ENCODE peak calls at places on chromosomes 13 and 19, in nine cellular contexts. A, S, B, V, O, U, D, J and C are unnamed samples.
A peak's percentile ranks its signal among the peaks of the same experiment; 100 is the strongest.

GRCh38 chr19:55344444-55344843 is 4.8 kb downstream of the KMT5C start:
- DNase-seq in A (no peak), S (peak; percentile 91), B (no peak), V (no peak), O (no peak), U (no peak), D (no peak), J (no peak), C (no peak)

GRCh38 chr19:10915511-10916091 is 12.8 kb downstream of the YIPF2 start:
- DNase-seq in A (no peak), S (peak; percentile 68), B (no peak), V (no peak), O (peak; percentile 36), U (no peak), D (no peak), J (no peak), C (no peak)

GRCh38 chr19:1854542-1855039 is 6.3 kb upstream of the REXO1 start:
- DNase-seq in A (no peak), S (no peak), B (no peak), V (peak; percentile 46), O (no peak), U (no peak), D (no peak), J (no peak), C (no peak)

GRCh38 chr13:106318941-106319411 is 216.5 kb downstream of the EFNB2 start:
- DNase-seq in A (peak; percentile 97), S (no peak), B (peak; percentile 62), V (no peak), O (peak; percentile 74), U (no peak), D (peak; percentile 4), J (no peak), C (no peak)

GRCh38 chr13:76707360-76707759 is 178.8 kb downstream of the KCTD12 start:
- DNase-seq in A (peak; percentile 57), S (no peak), B (no peak), V (no peak), O (no peak), U (no peak), D (no peak), J (no peak), C (no peak)

GRCh38 chr19:11247391-11247790 is 8.0 kb downstream of the ANGPTL8 start:
- DNase-seq in A (no peak), S (no peak), B (no peak), V (no peak), O (no peak), U (no peak), D (no peak), J (no peak), C (no peak)

GRCh38 chr19:14487370-14488125 is 8.4 kb downstream of the GIPC1 start:
- DNase-seq in A (no peak), S (no peak), B (no peak), V (no peak), O (no peak), U (no peak), D (no peak), J (no peak), C (no peak)

GRCh38 chr19:18204394-18205179 is 745 bp upstream of the RAB3A start:
- DNase-seq in A (no peak), S (peak; percentile 84), B (no peak), V (peak; percentile 77), O (no peak), U (no peak), D (no peak), J (no peak), C (peak; percentile 79)

GRCh38 chr13:35860661-35861060 is 270.5 kb downstream of the DCLK1 start:
- DNase-seq in A (no peak), S (no peak), B (no peak), V (no peak), O (no peak), U (no peak), D (no peak), J (no peak), C (no peak)

GRCh38 chr13:98129059-98129741 is 13.7 kb upstream of the FARP1 start:
- DNase-seq in A (no peak), S (no peak), B (no peak), V (no peak), O (no peak), U (no peak), D (no peak), J (no peak), C (no peak)

GRCh38 chr13:33931397-33931987 is 113.5 kb downstream of the RFC3 start:
- DNase-seq in A (peak; percentile 39), S (peak; percentile 7), B (peak; percentile 46), V (peak; percentile 17), O (peak; percentile 64), U (peak; percentile 4), D (peak; percentile 1), J (peak; percentile 65), C (peak; percentile 6)

GRCh38 chr13:24008679-24009078 is 111.4 kb upstream of the C1QTNF9B start:
- DNase-seq in A (no peak), S (no peak), B (no peak), V (no peak), O (no peak), U (no peak), D (no peak), J (no peak), C (no peak)

GRCh38 chr13:98796798-98797197 is 44.3 kb upstream of the SLC15A1 start:
- DNase-seq in A (no peak), S (peak; percentile 41), B (no peak), V (no peak), O (no peak), U (no peak), D (no peak), J (no peak), C (peak; percentile 81)

GRCh38 chr19:49758292-49758691 is 4.8 kb downstream of the TSKS start:
- DNase-seq in A (no peak), S (no peak), B (no peak), V (no peak), O (peak; percentile 92), U (no peak), D (peak; percentile 35), J (no peak), C (peak; percentile 45)

GRCh38 chr13:48859168-48860105 is 116.3 kb upstream of the FNDC3A start:
- DNase-seq in A (no peak), S (no peak), B (no peak), V (no peak), O (peak; percentile 77), U (no peak), D (no peak), J (no peak), C (peak; percentile 3)

GRCh38 chr19:41936416-41936850 is 8.2 kb upstream of the ERFL start:
- DNase-seq in A (no peak), S (no peak), B (no peak), V (no peak), O (no peak), U (no peak), D (no peak), J (no peak), C (no peak)

GRCh38 chr19:18119243-18120105 is 21.9 kb downstream of the MAST3 start:
- DNase-seq in A (no peak), S (no peak), B (no peak), V (no peak), O (no peak), U (no peak), D (no peak), J (no peak), C (no peak)

GRCh38 chr19:409515-410242 is 732 bp upstream of the C2CD4C start:
- DNase-seq in A (no peak), S (peak; percentile 74), B (no peak), V (no peak), O (peak; percentile 26), U (no peak), D (peak; percentile 28), J (no peak), C (no peak)

GRCh38 chr19:11663162-11663561 is 65.9 kb downstream of the ZNF627 start:
- DNase-seq in A (no peak), S (no peak), B (no peak), V (no peak), O (no peak), U (no peak), D (no peak), J (no peak), C (peak; percentile 25)

GRCh38 chr19:34096020-34096915 is 76.0 kb upstream of the LSM14A start:
- DNase-seq in A (peak; percentile 59), S (peak; percentile 72), B (peak; percentile 66), V (peak; percentile 16), O (peak; percentile 56), U (no peak), D (peak; percentile 78), J (peak; percentile 41), C (peak; percentile 44)

DNA sequence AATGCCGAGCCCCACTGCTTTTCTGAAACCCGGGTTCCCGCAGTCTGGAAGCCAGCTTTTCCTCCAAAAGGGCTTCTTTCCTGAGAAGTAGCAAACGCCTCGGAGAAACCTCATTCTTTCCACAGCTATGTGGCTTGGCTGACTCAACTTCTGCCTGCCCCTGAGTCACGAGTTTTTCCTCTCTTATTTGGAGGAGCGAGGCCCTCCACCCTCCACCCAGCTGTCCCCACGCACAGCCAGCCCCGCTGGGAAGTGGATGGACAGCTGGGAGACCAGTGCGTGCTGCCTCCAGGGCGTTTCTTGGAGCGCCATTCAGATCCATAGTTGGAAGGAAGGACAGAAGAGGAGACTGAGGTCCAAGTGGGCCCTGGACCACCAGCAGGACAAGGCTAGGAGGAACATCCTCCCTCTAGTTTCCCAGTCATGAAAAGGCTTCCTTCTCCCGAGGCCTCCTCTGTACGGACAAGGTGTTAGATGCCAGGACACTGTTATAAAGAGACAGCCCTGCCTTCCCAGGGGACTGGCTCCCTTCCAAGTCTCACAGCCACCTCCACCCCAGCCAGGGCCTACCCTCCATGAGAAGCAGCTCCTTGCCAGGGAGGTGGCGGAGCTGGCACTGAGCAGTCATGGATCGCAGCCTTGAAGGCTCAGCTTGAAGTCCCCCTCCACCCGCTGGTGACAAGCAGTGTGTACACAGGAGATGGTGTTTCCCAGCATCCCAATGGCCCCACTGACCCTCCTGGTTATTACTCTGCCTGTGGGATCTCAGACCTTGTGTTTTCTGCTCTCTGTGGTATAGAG is 2.5 kb upstream of the PLEKHF1 start:
- DNase-seq in A (peak; percentile 69), S (no peak), B (no peak), V (no peak), O (no peak), U (no peak), D (no peak), J (no peak), C (peak; percentile 69)
- TF ChIP-seq MAX in A (no peak), S (no peak), B (peak; percentile 37), V (no peak), O (no peak), U (no peak), D (no peak), J (no peak), C (no peak)

GRCh38 chr13:46329624-46330023 is 57.4 kb downstream of the RUBCNL start:
- DNase-seq in A (no peak), S (no peak), B (no peak), V (no peak), O (no peak), U (no peak), D (no peak), J (no peak), C (no peak)
- TF ChIP-seq MAX in A (no peak), S (no peak), B (no peak), V (no peak), O (no peak), U (no peak), D (no peak), J (no peak), C (no peak)

GRCh38 chr13:90510319-90510718 is 837.2 kb upstream of the MIR17HG start:
- DNase-seq in A (no peak), S (no peak), B (no peak), V (no peak), O (no peak), U (no peak), D (no peak), J (no peak), C (no peak)
- TF ChIP-seq MAX in A (no peak), S (no peak), B (no peak), V (no peak), O (no peak), U (no peak), D (no peak), J (no peak), C (no peak)

GRCh38 chr19:58554494-58555368 is at the start of gene CHMP2A:
- DNase-seq in A (peak; percentile 97), S (peak; percentile 96), B (peak; percentile 93), V (peak; percentile 99), O (peak; percentile 97), U (peak; percentile 85), D (peak; percentile 98), J (peak; percentile 84), C (peak; percentile 89)
- TF ChIP-seq MAX in A (peak; percentile 32), S (peak; percentile 75), B (peak; percentile 73), V (peak; percentile 72), O (peak; percentile 59), U (peak; percentile 40), D (peak; percentile 85), J (no peak), C (peak; percentile 45)